ENCODE peak calls at places on chromosomes 6 and 20, in five cellular contexts. One of them, this sample, is unnamed.

GRCh38 chr6:94130458-94130857 is 711.1 kb upstream of the EPHA7 start:
- DNase-seq in CD14-positive monocyte: no peak
- DNase-seq in lower lobe of right lung: no peak
- DNase-seq in endodermal cell: peak
- DNase-seq in mucosa of descending colon: no peak
- DNase-seq in this sample: no peak

GRCh38 chr6:36556281-36556680 is 9.0 kb upstream of the STK38 start:
- DNase-seq in CD14-positive monocyte: no peak
- DNase-seq in mucosa of descending colon: no peak
- DNase-seq in lower lobe of right lung: no peak
- DNase-seq in endodermal cell: no peak
- DNase-seq in this sample: no peak

GRCh38 chr6:56766806-56767178 is 124.1 kb upstream of the DST start:
- DNase-seq in mucosa of descending colon: no peak
- DNase-seq in CD14-positive monocyte: no peak
- DNase-seq in lower lobe of right lung: no peak
- DNase-seq in endodermal cell: no peak
- DNase-seq in this sample: no peak

GRCh38 chr6:53588816-53589509 is 44.1 kb upstream of the GCLC start:
- DNase-seq in mucosa of descending colon: no peak
- DNase-seq in lower lobe of right lung: no peak
- DNase-seq in endodermal cell: no peak
- DNase-seq in CD14-positive monocyte: no peak
- DNase-seq in this sample: no peak

GRCh38 chr20:20440473-20440872 is 72.6 kb downstream of the INSM1 start:
- DNase-seq in endodermal cell: no peak
- DNase-seq in CD14-positive monocyte: no peak
- DNase-seq in lower lobe of right lung: no peak
- DNase-seq in mucosa of descending colon: no peak
- DNase-seq in this sample: no peak

GRCh38 chr6:15462717-15463525 is 199.9 kb downstream of the DTNBP1 start:
- DNase-seq in mucosa of descending colon: no peak
- DNase-seq in CD14-positive monocyte: no peak
- DNase-seq in lower lobe of right lung: no peak
- DNase-seq in endodermal cell: peak
- DNase-seq in this sample: no peak

GRCh38 chr6:137692806-137693205 is 174.3 kb upstream of the TNFAIP3 start:
- DNase-seq in lower lobe of right lung: no peak
- DNase-seq in CD14-positive monocyte: no peak
- DNase-seq in mucosa of descending colon: no peak
- DNase-seq in endodermal cell: no peak
- DNase-seq in this sample: no peak

GRCh38 chr6:105793132-105793531 is 293.0 kb upstream of the PRDM1 start:
- DNase-seq in endodermal cell: no peak
- DNase-seq in lower lobe of right lung: no peak
- DNase-seq in CD14-positive monocyte: peak
- DNase-seq in mucosa of descending colon: no peak
- DNase-seq in this sample: no peak

GRCh38 chr20:23058240-23058639 is 8.8 kb upstream of the THBD start:
- DNase-seq in lower lobe of right lung: no peak
- DNase-seq in CD14-positive monocyte: no peak
- DNase-seq in mucosa of descending colon: no peak
- DNase-seq in endodermal cell: no peak
- DNase-seq in this sample: no peak

GRCh38 chr20:34524426-34524825 is 8.2 kb downstream of the DYNLRB1 start:
- DNase-seq in lower lobe of right lung: no peak
- DNase-seq in endodermal cell: no peak
- DNase-seq in mucosa of descending colon: no peak
- DNase-seq in CD14-positive monocyte: no peak
- DNase-seq in this sample: no peak

GRCh38 chr20:34526466-34526865 is 10.2 kb downstream of the DYNLRB1 start:
- DNase-seq in lower lobe of right lung: no peak
- DNase-seq in CD14-positive monocyte: no peak
- DNase-seq in mucosa of descending colon: no peak
- DNase-seq in endodermal cell: no peak
- DNase-seq in this sample: no peak

GRCh38 chr20:34525342-34525708 is 9.1 kb downstream of the DYNLRB1 start:
- DNase-seq in CD14-positive monocyte: no peak
- DNase-seq in mucosa of descending colon: no peak
- DNase-seq in endodermal cell: no peak
- DNase-seq in lower lobe of right lung: no peak
- DNase-seq in this sample: no peak

GRCh38 chr20:34525709-34526416 is 9.6 kb downstream of the DYNLRB1 start:
- DNase-seq in CD14-positive monocyte: no peak
- DNase-seq in endodermal cell: no peak
- DNase-seq in lower lobe of right lung: peak
- DNase-seq in mucosa of descending colon: peak
- DNase-seq in this sample: no peak

DNA sequence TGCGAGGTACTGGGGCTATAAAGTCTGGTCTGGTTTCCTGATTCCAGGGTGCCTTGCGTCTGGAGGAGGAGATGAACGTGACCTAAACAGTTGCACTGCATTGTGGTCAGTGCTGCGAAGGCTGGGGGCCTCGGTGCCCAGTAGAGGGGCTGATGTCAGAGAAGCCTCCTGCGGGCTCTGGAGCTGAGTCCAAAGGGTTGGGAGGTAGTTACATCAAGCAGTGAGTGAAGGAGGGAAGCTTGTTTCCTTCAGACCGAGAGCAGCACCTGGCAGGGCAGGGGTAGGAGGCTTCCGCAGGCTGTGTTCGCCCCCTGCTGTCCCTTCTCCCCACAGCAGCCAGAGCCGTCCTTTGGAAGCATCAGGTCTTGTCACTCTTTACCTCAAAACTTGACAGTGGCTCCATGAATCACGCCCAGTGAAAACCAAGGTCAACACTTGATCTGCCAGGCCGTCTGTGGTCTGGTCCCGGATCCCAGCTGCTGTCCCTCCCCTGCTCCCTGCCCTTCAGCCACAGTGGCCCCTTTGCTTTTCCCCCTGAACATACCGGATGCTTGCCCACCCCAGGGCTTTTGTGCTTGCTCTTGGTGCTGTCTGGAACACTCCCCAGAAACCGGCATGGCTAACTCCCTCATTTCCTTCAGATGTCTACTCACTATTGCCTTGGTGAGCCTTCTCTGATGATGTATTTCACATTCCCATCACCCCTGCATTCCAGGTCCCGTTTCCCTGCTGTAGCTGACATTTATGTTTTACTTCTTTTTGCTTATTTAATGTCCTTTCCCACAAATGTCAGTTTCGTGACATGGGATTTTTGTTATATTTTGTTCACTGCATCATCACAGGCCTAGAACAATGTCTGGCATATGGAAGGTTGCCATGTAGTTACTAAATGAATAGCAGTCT is 7.0 kb downstream of the DYNLRB1 start:
- DNase-seq in endodermal cell: peak
- DNase-seq in mucosa of descending colon: peak
- DNase-seq in CD14-positive monocyte: no peak
- DNase-seq in lower lobe of right lung: no peak
- DNase-seq in this sample: no peak
- TF ChIP-seq CTCF in endodermal cell: peak
- TF ChIP-seq CTCF in mucosa of descending colon: no peak
- TF ChIP-seq CTCF in CD14-positive monocyte: peak
- TF ChIP-seq CTCF in lower lobe of right lung: peak
- TF ChIP-seq CTCF in this sample: peak

GRCh38 chr6:16761469-16762264 is 407 bp upstream of the ATXN1 start:
- DNase-seq in lower lobe of right lung: peak
- DNase-seq in CD14-positive monocyte: peak
- DNase-seq in mucosa of descending colon: peak
- DNase-seq in endodermal cell: peak
- DNase-seq in this sample: peak
- TF ChIP-seq CTCF in lower lobe of right lung: peak
- TF ChIP-seq CTCF in CD14-positive monocyte: peak
- TF ChIP-seq CTCF in mucosa of descending colon: no peak
- TF ChIP-seq CTCF in endodermal cell: peak
- TF ChIP-seq CTCF in this sample: peak

GRCh38 chr20:768426-768978 is at the start of gene SLC52A3:
- DNase-seq in endodermal cell: peak
- DNase-seq in mucosa of descending colon: peak
- DNase-seq in CD14-positive monocyte: no peak
- DNase-seq in lower lobe of right lung: peak
- DNase-seq in this sample: no peak
- TF ChIP-seq CTCF in endodermal cell: peak
- TF ChIP-seq CTCF in mucosa of descending colon: no peak
- TF ChIP-seq CTCF in CD14-positive monocyte: no peak
- TF ChIP-seq CTCF in lower lobe of right lung: peak
- TF ChIP-seq CTCF in this sample: no peak

GRCh38 chr6:140051521-140052455 is 677.3 kb upstream of the CITED2 start:
- DNase-seq in lower lobe of right lung: no peak
- DNase-seq in endodermal cell: no peak
- DNase-seq in CD14-positive monocyte: no peak
- DNase-seq in mucosa of descending colon: no peak
- DNase-seq in this sample: no peak

GRCh38 chr6:140047321-140047720 is 672.9 kb upstream of the CITED2 start:
- DNase-seq in mucosa of descending colon: no peak
- DNase-seq in CD14-positive monocyte: no peak
- DNase-seq in lower lobe of right lung: no peak
- DNase-seq in endodermal cell: no peak
- DNase-seq in this sample: no peak

GRCh38 chr6:140050232-140050995 is 676.0 kb upstream of the CITED2 start:
- DNase-seq in endodermal cell: no peak
- DNase-seq in lower lobe of right lung: no peak
- DNase-seq in CD14-positive monocyte: no peak
- DNase-seq in mucosa of descending colon: no peak
- DNase-seq in this sample: no peak

GRCh38 chr6:140048202-140048790 is 673.8 kb upstream of the CITED2 start:
- DNase-seq in CD14-positive monocyte: no peak
- DNase-seq in lower lobe of right lung: no peak
- DNase-seq in mucosa of descending colon: no peak
- DNase-seq in endodermal cell: no peak
- DNase-seq in this sample: no peak

DNA sequence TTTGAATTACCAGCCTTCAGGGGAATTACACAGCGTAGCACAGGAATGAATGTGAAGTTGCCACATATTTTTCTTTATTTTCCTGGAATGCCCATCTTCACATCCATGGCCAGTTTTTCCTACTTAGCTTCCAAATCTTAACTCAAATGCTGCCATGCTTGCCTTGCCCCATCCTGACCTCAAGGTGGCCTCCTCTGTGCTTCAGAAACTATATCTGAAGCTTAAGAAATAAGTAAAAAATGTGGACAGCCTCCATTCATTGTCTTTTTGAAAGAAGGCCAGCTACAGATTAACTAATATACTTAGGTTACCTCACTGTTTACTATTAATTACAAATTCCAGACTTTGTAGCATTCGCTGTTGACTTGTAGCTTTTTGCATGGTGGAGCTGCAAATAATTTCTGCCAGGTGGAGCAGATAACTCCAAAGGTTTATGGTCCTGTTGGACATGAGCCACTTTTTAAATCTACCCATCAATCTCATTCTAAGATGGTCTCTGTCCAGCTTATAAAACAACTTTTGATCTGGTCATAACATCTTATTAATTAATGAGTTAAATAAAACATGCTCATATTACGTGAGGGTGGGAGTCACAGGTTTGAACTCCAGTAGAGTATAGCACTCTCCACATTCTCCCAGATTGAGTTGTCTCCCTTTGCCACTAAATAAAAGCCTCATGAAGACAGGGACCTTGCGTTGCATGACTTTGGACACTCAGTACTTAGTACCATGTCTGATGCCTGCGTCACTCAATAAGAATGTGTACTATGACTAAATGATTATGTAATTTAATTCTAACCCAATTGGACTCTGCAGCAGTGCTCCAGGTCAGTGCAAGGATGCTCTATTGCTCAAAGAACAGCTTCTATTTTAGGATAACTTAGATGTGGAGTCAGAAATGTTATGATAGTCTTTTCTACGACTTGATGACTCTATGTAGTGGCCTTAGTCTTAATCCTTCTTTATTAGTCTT is 678.6 kb upstream of the CITED2 start:
- DNase-seq in CD14-positive monocyte: no peak
- DNase-seq in lower lobe of right lung: no peak
- DNase-seq in mucosa of descending colon: no peak
- DNase-seq in endodermal cell: peak
- DNase-seq in this sample: no peak
- TF ChIP-seq CTCF in CD14-positive monocyte: peak
- TF ChIP-seq CTCF in lower lobe of right lung: peak
- TF ChIP-seq CTCF in mucosa of descending colon: no peak
- TF ChIP-seq CTCF in endodermal cell: peak
- TF ChIP-seq CTCF in this sample: peak

GRCh38 chr6:5399391-5399790 is 138.1 kb downstream of the FARS2 start:
- DNase-seq in CD14-positive monocyte: no peak
- DNase-seq in lower lobe of right lung: no peak
- DNase-seq in mucosa of descending colon: no peak
- DNase-seq in endodermal cell: no peak
- DNase-seq in this sample: no peak

GRCh38 chr6:5394280-5394679 is 133.0 kb downstream of the FARS2 start:
- DNase-seq in lower lobe of right lung: no peak
- DNase-seq in mucosa of descending colon: no peak
- DNase-seq in endodermal cell: no peak
- DNase-seq in CD14-positive monocyte: no peak
- DNase-seq in this sample: no peak

GRCh38 chr6:5390177-5390576 is 128.9 kb downstream of the FARS2 start:
- DNase-seq in endodermal cell: no peak
- DNase-seq in mucosa of descending colon: no peak
- DNase-seq in CD14-positive monocyte: no peak
- DNase-seq in lower lobe of right lung: no peak
- DNase-seq in this sample: no peak

GRCh38 chr6:5398530-5398929 is 137.2 kb downstream of the FARS2 start:
- DNase-seq in lower lobe of right lung: no peak
- DNase-seq in mucosa of descending colon: no peak
- DNase-seq in endodermal cell: no peak
- DNase-seq in CD14-positive monocyte: no peak
- DNase-seq in this sample: no peak

GRCh38 chr6:5395719-5396118 is 134.4 kb downstream of the FARS2 start:
- DNase-seq in endodermal cell: no peak
- DNase-seq in lower lobe of right lung: no peak
- DNase-seq in CD14-positive monocyte: no peak
- DNase-seq in mucosa of descending colon: no peak
- DNase-seq in this sample: no peak
- TF ChIP-seq CTCF in endodermal cell: no peak
- TF ChIP-seq CTCF in lower lobe of right lung: no peak
- TF ChIP-seq CTCF in CD14-positive monocyte: no peak
- TF ChIP-seq CTCF in mucosa of descending colon: no peak
- TF ChIP-seq CTCF in this sample: peak

This sample was measured in chondrocyte.